ENCODE peak calls at places on chromosomes 3 and 15, in seven cellular contexts. J, T, Q, Y, U, S and C are unnamed samples.

GRCh38 chr15:93028632-93029612 is 60.1 kb downstream of the RGMA start:
- DNase-seq in J (no peak), T (no peak), Q (peak; percentile 92), Y (peak; percentile 78), U (no peak), S (no peak), C (peak; percentile 96)

GRCh38 chr15:89680282-89680873 is 1.2 kb upstream of the PLIN1 start:
- DNase-seq in J (no peak), T (no peak), Q (peak; percentile 47), Y (no peak), U (no peak), S (peak; percentile 55), C (peak; percentile 85)

GRCh38 chr3:190443257-190443656 is 6.4 kb downstream of the TMEM207 start:
- DNase-seq in J (no peak), T (no peak), Q (no peak), Y (no peak), U (peak; percentile 29), S (peak; percentile 37), C (peak; percentile 59)

GRCh38 chr3:37531071-37531720 is 330.5 kb upstream of the CTDSPL start:
- DNase-seq in J (no peak), T (no peak), Q (no peak), Y (no peak), U (no peak), S (no peak), C (no peak)

GRCh38 chr3:127438371-127438770 is 150.5 kb upstream of the PRR20G start:
- DNase-seq in J (no peak), T (no peak), Q (no peak), Y (no peak), U (no peak), S (no peak), C (no peak)

GRCh38 chr15:39172380-39173281 is 408.2 kb upstream of the THBS1 start:
- DNase-seq in J (peak; percentile 19), T (no peak), Q (no peak), Y (peak; percentile 44), U (no peak), S (no peak), C (peak; percentile 64)

GRCh38 chr3:30418443-30418842 is 188.0 kb upstream of the TGFBR2 start:
- DNase-seq in J (no peak), T (no peak), Q (no peak), Y (no peak), U (no peak), S (no peak), C (peak; percentile 50)

GRCh38 chr15:57353317-57353804 is 22.9 kb upstream of the CGNL1 start:
- DNase-seq in J (no peak), T (no peak), Q (no peak), Y (no peak), U (no peak), S (no peak), C (no peak)

GRCh38 chr3:35659808-35660207 is 20.5 kb downstream of the ARPP21 start:
- DNase-seq in J (peak; percentile 27), T (no peak), Q (peak; percentile 52), Y (no peak), U (no peak), S (peak; percentile 41), C (no peak)

GRCh38 chr3:63908081-63908736 is 4.0 kb downstream of the SCAANT1 start:
- DNase-seq in J (peak; percentile 53), T (no peak), Q (no peak), Y (no peak), U (peak; percentile 71), S (peak; percentile 21), C (peak; percentile 31)